ENCODE peak calls at places on chromosomes 5 and 9, in seven cellular contexts. S, Z, X, U, I, Q and H are unnamed samples.
A peak's percentile ranks its signal among the peaks of the same experiment; 100 is the strongest.

GRCh38 chr5:83404182-83404712 is 67.3 kb upstream of the VCAN start:
- DNase-seq in U (no peak), I (no peak), Q (no peak), S (no peak), Z (no peak), X (no peak), H (no peak)

GRCh38 chr5:42889311-42889933 is 77.7 kb upstream of the SELENOP start:
- DNase-seq in S (peak; percentile 86), U (no peak), I (peak; percentile 87), Q (peak; percentile 65), Z (peak; percentile 30), X (peak; percentile 82), H (peak; percentile 43)

GRCh38 chr5:123673107-123673506 is 161.1 kb downstream of the CSNK1G3 start:
- DNase-seq in X (no peak), Z (no peak), U (no peak), I (peak; percentile 7), Q (no peak), S (no peak), H (no peak)

GRCh38 chr9:23464275-23464674 is 361.8 kb downstream of the ELAVL2 start:
- DNase-seq in I (no peak), Z (no peak), X (no peak), U (no peak), S (no peak), Q (no peak), H (no peak)

GRCh38 chr9:120894404-120895226 is 17.6 kb upstream of the PHF19 start:
- DNase-seq in Z (no peak), I (no peak), Q (peak; percentile 39), U (no peak), X (peak; percentile 25), S (peak; percentile 87), H (no peak)

GRCh38 chr5:3143382-3143781 is 391.9 kb upstream of the IRX2 start:
- DNase-seq in X (no peak), Z (no peak), I (no peak), S (no peak), Q (no peak), U (no peak), H (no peak)

GRCh38 chr9:38527507-38527906 is 92.9 kb downstream of the ANKRD18A start:
- DNase-seq in X (no peak), Q (no peak), S (no peak), U (no peak), I (no peak), Z (no peak), H (no peak)

GRCh38 chr5:72108200-72109050 is 1.1 kb downstream of the MAP1B start:
- DNase-seq in Q (peak; percentile 63), X (peak; percentile 81), Z (no peak), S (peak; percentile 95), U (no peak), I (peak; percentile 51), H (no peak)

GRCh38 chr9:88025411-88026132 is 51.2 kb upstream of the CDK20 start:
- DNase-seq in S (peak; percentile 6), I (no peak), U (no peak), Q (no peak), Z (no peak), X (no peak), H (no peak)

GRCh38 chr9:97386733-97387503 is 25.0 kb upstream of the TDRD7 start:
- DNase-seq in Q (peak; percentile 41), Z (peak; percentile 59), X (peak; percentile 80), S (peak; percentile 89), U (peak; percentile 47), I (peak; percentile 51), H (peak; percentile 76)

GRCh38 chr9:80881946-80882345 is 807.4 kb downstream of the TLE1 start:
- DNase-seq in X (no peak), I (no peak), Z (no peak), S (no peak), U (no peak), Q (no peak), H (no peak)

GRCh38 chr5:65674749-65675148 is 47.2 kb downstream of the SGTB start:
- DNase-seq in U (no peak), X (no peak), Q (no peak), Z (no peak), I (no peak), S (no peak), H (no peak)

GRCh38 chr9:129708799-129709198 is 43.4 kb downstream of the PRRX2 start:
- DNase-seq in S (no peak), I (no peak), U (no peak), Q (no peak), Z (no peak), X (no peak), H (no peak)